ENCODE peak calls at places on chromosomes 2 and 18, in five cellular contexts. F is HepG2, D is GM23338, K is K562, R is GM12878. C is an unnamed sample.

GRCh38 chr2:233079473-233079877 is 19.3 kb downstream of the INPP5D start:
- DNase-seq in F (no peak), D (no peak), K (no peak), R (peak; percentile 90), C (no peak)

GRCh38 chr18:74397572-74397971 is 59.5 kb downstream of the DIPK1C start:
- DNase-seq in F (no peak), D (no peak), K (no peak), R (no peak), C (no peak)

GRCh38 chr2:235494716-235495372 is 1.0 kb downstream of the AGAP1 start:
- DNase-seq in F (no peak), D (peak; percentile 54), K (no peak), R (no peak), C (peak; percentile 50)

GRCh38 chr2:155727097-155727906 is 605.2 kb downstream of the NR4A2 start:
- DNase-seq in F (no peak), D (peak; percentile 61), K (no peak), R (no peak), C (no peak)

GRCh38 chr2:184316911-184317310 is 281.4 kb upstream of the ZNF804A start:
- DNase-seq in F (no peak), D (no peak), K (no peak), R (no peak), C (no peak)

GRCh38 chr2:133884739-133885381 is 316.6 kb upstream of the NCKAP5 start:
- DNase-seq in F (peak; percentile 14), D (peak; percentile 11), K (no peak), R (no peak), C (peak; percentile 7)

GRCh38 chr2:187547353-187547979 is 6.8 kb downstream of the TFPI start:
- DNase-seq in F (no peak), D (no peak), K (peak; percentile 71), R (no peak), C (peak; percentile 96)

GRCh38 chr18:23377669-23378469 is 75.2 kb upstream of the RIOK3 start:
- DNase-seq in F (peak; percentile 60), D (no peak), K (no peak), R (peak; percentile 39), C (peak; percentile 51)

GRCh38 chr2:23432531-23432930 is 47.6 kb downstream of the KLHL29 start:
- DNase-seq in F (no peak), D (no peak), K (no peak), R (no peak), C (no peak)

GRCh38 chr2:237011196-237011595 is 74.5 kb upstream of the COPS8 start:
- DNase-seq in F (no peak), D (no peak), K (no peak), R (no peak), C (no peak)

GRCh38 chr2:231800493-231801091 is 14.3 kb downstream of the COPS7B start:
- DNase-seq in F (peak; percentile 55), D (peak; percentile 81), K (peak; percentile 45), R (no peak), C (peak; percentile 15)

GRCh38 chr2:239407112-239407511 is 6.3 kb upstream of the HDAC4 start:
- DNase-seq in F (no peak), D (no peak), K (no peak), R (no peak), C (no peak)

DNA sequence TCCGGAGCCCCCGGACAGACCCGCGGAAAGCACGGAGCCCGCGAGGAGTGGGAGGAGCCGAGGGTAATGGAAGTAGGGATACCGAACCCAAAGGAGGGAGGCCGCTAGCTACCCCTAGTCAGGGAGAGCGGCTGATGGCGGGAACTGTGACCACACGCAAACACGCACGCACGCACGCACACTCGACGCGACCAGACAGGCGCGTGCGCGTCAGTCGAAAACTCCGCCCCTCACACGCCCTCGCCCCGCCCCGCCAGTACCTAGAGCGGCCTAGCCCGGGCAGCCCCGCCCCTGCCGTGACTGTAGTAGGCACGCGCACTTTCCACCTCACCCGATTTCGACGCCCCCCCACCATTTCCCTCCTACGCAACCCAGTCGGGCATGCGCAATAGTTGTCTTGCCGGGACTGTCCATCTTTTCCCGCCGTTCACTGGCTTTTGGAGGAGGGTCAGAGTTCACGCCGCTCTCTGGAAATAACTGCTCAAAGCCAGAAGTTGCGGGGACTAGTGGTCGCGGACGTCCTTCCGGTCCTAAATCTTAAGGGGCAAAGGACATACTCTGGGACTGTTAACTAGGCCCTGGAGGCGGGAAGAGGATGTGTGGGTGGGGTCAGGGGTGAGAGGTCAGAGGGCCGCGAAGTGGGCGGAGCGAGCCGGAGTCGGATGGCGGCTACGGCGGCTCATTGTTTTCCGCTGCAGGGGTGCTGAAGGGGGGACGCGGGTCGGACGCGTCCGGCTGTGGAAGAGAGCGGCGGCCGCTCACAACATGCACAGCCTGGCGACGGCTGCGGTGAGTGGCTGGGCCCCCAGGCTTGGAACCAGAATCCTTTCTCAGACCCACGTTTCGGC is at the start of the genes CNOT9 and USP37:
- DNase-seq in F (peak; percentile 98), D (peak; percentile 98), K (peak; percentile 96), R (peak; percentile 94), C (peak; percentile 94)
- TF ChIP-seq CTCF in F (no peak), D (no peak), K (no peak), R (no peak), C (no peak)

GRCh38 chr2:219207254-219207883 is 787 bp downstream of the ZFAND2B start:
- DNase-seq in F (no peak), D (no peak), K (no peak), R (no peak), C (no peak)

GRCh38 chr2:219209818-219210571 is 3.4 kb downstream of the ZFAND2B start:
- DNase-seq in F (no peak), D (no peak), K (no peak), R (no peak), C (no peak)

GRCh38 chr2:219210572-219211362 is 4.2 kb downstream of the ZFAND2B start:
- DNase-seq in F (no peak), D (no peak), K (no peak), R (no peak), C (no peak)

GRCh38 chr2:219207884-219208740 is 1.5 kb downstream of the ZFAND2B start:
- DNase-seq in F (peak; percentile 90), D (no peak), K (no peak), R (no peak), C (peak; percentile 39)

GRCh38 chr2:219209236-219209635 is 2.7 kb downstream of the ZFAND2B start:
- DNase-seq in F (no peak), D (no peak), K (no peak), R (no peak), C (no peak)
- H3K27ac ChIP-seq in F (peak overlapping the region; percentile 95), D (no peak overlapping the region), K (no peak overlapping the region), R (no peak overlapping the region), C (no peak overlapping the region)

GRCh38 chr2:148876190-148876588 is 1.2 kb downstream of the KIF5C start:
- DNase-seq in F (no peak), D (peak; percentile 71), K (no peak), R (no peak), C (no peak)
- TF ChIP-seq JUNB in F (no peak), D (no peak), K (no peak), R (no peak), C (no peak)

GRCh38 chr2:188765522-188765921 is 208.7 kb upstream of the COL3A1 start:
- DNase-seq in F (peak; percentile 15), D (peak; percentile 52), K (peak; percentile 2), R (no peak), C (no peak)
- TF ChIP-seq CTCF in F (peak; percentile 54), D (peak; percentile 65), K (no peak), R (peak; percentile 12), C (peak; percentile 29)

GRCh38 chr2:179263015-179263414 is 1.6 kb downstream of the SESTD1 start:
- DNase-seq in F (peak; percentile 77), D (no peak), K (no peak), R (no peak), C (no peak)

GRCh38 chr2:179266271-179266670 is 1.6 kb upstream of the SESTD1 start:
- DNase-seq in F (no peak), D (no peak), K (no peak), R (no peak), C (no peak)

GRCh38 chr2:179264238-179265081 is at the start of gene SESTD1:
- DNase-seq in F (peak; percentile 68), D (peak; percentile 74), K (peak; percentile 66), R (no peak), C (peak; percentile 53)

GRCh38 chr2:179263460-179264237 is 983 bp downstream of the SESTD1 start:
- DNase-seq in F (peak; percentile 72), D (peak; percentile 44), K (peak; percentile 38), R (no peak), C (peak; percentile 41)

DNA sequence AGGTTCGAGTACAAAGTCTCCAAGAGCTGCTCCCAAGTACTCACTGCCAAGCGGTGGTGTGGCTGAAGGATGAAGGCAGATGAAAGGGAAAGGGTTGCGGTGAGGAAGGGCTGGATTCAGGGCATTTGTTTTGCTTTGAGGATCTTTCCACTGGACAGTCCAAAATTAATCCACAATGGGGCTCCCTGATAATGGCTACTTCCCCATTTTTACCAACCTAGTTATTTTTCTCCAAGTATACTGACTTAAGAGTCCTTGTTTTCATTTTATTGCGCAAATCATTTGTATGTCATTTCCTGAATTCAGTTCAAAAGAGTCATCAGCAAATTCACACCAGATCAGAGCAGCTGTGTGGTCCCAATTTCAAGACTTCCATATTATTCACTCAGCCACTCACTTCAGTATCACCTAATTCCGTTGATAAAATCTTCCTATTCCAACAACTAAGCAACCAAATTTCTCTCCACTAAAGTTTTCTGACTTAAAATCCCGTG is 497 bp upstream of the SESTD1 start:
- DNase-seq in F (no peak), D (no peak), K (no peak), R (no peak), C (no peak)
- H3K27ac ChIP-seq in F (peak overlapping the region; percentile 87), D (no peak overlapping the region), K (no peak overlapping the region), R (no peak overlapping the region), C (peak overlapping the region; percentile 83)

GRCh38 chr2:221444106-221444505 is 128.0 kb downstream of the EPHA4 start:
- DNase-seq in F (no peak), D (no peak), K (no peak), R (no peak), C (no peak)
- TF ChIP-seq JUNB in F (no peak), D (no peak), K (no peak), R (no peak), C (no peak)

DNA sequence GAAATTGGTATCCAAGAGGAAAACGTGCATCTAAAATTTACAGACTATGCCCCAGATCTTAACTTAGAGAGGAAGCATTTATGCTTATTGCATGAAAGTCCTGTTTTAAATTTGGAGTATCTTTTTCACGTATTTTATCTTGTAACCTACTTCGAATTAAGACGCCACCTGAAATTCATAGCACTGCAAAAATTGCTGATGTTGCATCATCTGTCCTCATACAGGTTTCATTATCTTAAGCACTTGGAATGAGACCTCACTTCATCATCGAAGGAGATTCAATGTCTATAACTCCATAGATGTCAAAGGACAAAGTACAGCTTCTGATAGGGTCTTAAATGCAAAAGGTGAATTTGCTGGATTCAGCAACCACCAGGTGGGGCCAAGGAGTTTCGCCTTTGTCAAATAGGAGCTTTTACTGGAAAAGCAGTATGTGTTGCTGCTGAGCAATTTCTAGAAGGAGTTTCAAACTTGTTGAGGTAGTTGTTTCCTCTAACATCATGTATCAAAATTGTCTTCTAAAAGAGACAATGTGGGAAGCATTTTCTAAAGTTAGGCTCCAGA is 106.4 kb upstream of the CCDC85A start:
- DNase-seq in F (peak; percentile 49), D (peak; percentile 81), K (peak; percentile 32), R (no peak), C (peak; percentile 43)
- TF ChIP-seq CTCF in F (peak; percentile 67), D (peak; percentile 88), K (peak; percentile 66), R (peak; percentile 27), C (peak; percentile 65)

GRCh38 chr18:46756559-46757201 is at the start of gene ST8SIA5:
- DNase-seq in F (no peak), D (peak; percentile 88), K (no peak), R (no peak), C (no peak)
- H3K27ac ChIP-seq in F (no peak within 1 kb of the TSS), D (no peak within 1 kb of the TSS), K (no peak within 1 kb of the TSS), R (no peak within 1 kb of the TSS), C (no peak within 1 kb of the TSS)

C was measured in A549.